ENCODE peak calls at places on chromosomes 2 and 18, in eight cellular contexts. I is SK-N-SH, Z is GM12892, Q is endothelial cell of umbilical vein, K is HepG2, H is prostate gland, O is transverse colon, P is breast epithelium. D is an unnamed sample.

GRCh38 chr2:9333591-9334171 is 89.6 kb downstream of the ITGB1BP1 start:
- DNase-seq in Q (peak; percentile 84), Z (no peak), I (peak; percentile 70), H (peak; percentile 72), O (peak; percentile 72), P (peak; percentile 67), K (peak; percentile 84), D (peak; percentile 35)

GRCh38 chr2:109497911-109498870 is 115.6 kb downstream of the SEPTIN10 start:
- DNase-seq in Z (no peak), P (no peak), I (no peak), H (no peak), O (no peak), K (no peak), Q (peak; percentile 33), D (no peak)

GRCh38 chr2:198098918-198099317 is 294.5 kb downstream of the PLCL1 start:
- DNase-seq in Z (no peak), H (no peak), K (no peak), P (no peak), O (no peak), Q (no peak), I (peak; percentile 15), D (no peak)

GRCh38 chr2:2933421-2933820 is 444.2 kb downstream of the EIPR1 start:
- DNase-seq in K (no peak), I (peak; percentile 74), Q (no peak), P (no peak), O (no peak), Z (no peak), H (no peak), D (no peak)

GRCh38 chr2:69514836-69515235 is 77.6 kb upstream of the NFU1 start:
- DNase-seq in P (no peak), I (no peak), O (no peak), K (no peak), H (no peak), Q (peak; percentile 19), Z (no peak), D (no peak)

GRCh38 chr2:174059875-174060226 is 94.7 kb upstream of the SP3 start:
- DNase-seq in I (no peak), P (no peak), Q (no peak), K (no peak), Z (no peak), H (no peak), O (no peak), D (no peak)

GRCh38 chr2:130986890-130987493 is 106.3 kb downstream of the FAM168B start:
- DNase-seq in P (no peak), H (no peak), Q (no peak), K (no peak), I (no peak), Z (no peak), O (no peak), D (no peak)

GRCh38 chr18:76139844-76140243 is 355.2 kb downstream of the ZNF516 start:
- DNase-seq in H (no peak), O (no peak), I (no peak), Z (no peak), P (no peak), K (no peak), Q (no peak), D (no peak)

GRCh38 chr2:70668432-70668831 is 99.6 kb downstream of the ADD2 start:
- DNase-seq in P (no peak), Z (no peak), I (no peak), K (no peak), O (no peak), H (no peak), Q (no peak), D (no peak)

DNA sequence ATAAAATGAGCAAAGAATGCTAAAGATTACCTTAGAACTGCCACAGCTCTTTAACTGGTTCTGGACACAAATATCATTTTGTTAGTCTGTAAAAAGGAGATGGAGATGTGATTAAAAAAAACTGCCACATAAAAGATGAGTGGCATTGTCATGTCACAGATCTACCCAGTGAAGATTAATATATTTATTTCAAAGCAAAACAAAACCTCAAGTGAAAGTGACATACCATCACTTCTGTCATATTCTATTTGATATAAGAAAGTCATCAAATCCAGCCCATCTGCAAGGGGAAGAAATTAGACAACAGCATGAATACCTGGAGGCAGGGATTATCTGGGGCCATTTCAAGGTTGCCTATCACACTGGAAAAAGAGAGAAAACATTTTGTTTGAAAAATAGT is 417.6 kb upstream of the LRRTM4 start:
- DNase-seq in K (no peak), I (no peak), Q (no peak), H (no peak), P (no peak), O (no peak), Z (no peak), D (no peak)
- TF ChIP-seq POLR2AphosphoS5 in K (no peak), I (no peak), Q (no peak), H (no peak), P (no peak), O (no peak), Z (no peak), D (no peak)

GRCh38 chr2:215874418-215874817 is 138.9 kb downstream of the MREG start:
- DNase-seq in I (no peak), Q (no peak), O (no peak), H (no peak), Z (no peak), K (no peak), P (no peak), D (no peak)

GRCh38 chr2:215868886-215869285 is 144.5 kb downstream of the MREG start:
- DNase-seq in P (no peak), Q (peak; percentile 63), O (no peak), H (no peak), Z (no peak), I (no peak), K (no peak), D (no peak)

GRCh38 chr2:215870986-215871385 is 142.4 kb downstream of the MREG start:
- DNase-seq in K (peak; percentile 34), I (peak; percentile 24), O (no peak), Z (no peak), H (no peak), Q (no peak), P (no peak), D (no peak)

GRCh38 chr2:215866594-215866993 is 146.8 kb downstream of the MREG start:
- DNase-seq in H (no peak), P (no peak), I (no peak), O (no peak), Z (no peak), Q (no peak), K (no peak), D (no peak)

GRCh38 chr2:215870088-215870490 is 143.3 kb downstream of the MREG start:
- DNase-seq in Z (no peak), P (no peak), I (no peak), K (no peak), O (no peak), Q (no peak), H (no peak), D (no peak)
- TF ChIP-seq POLR2AphosphoS5 in Z (no peak), P (no peak), I (no peak), K (no peak), O (peak; percentile 26), Q (no peak), H (no peak), D (no peak)

DNA sequence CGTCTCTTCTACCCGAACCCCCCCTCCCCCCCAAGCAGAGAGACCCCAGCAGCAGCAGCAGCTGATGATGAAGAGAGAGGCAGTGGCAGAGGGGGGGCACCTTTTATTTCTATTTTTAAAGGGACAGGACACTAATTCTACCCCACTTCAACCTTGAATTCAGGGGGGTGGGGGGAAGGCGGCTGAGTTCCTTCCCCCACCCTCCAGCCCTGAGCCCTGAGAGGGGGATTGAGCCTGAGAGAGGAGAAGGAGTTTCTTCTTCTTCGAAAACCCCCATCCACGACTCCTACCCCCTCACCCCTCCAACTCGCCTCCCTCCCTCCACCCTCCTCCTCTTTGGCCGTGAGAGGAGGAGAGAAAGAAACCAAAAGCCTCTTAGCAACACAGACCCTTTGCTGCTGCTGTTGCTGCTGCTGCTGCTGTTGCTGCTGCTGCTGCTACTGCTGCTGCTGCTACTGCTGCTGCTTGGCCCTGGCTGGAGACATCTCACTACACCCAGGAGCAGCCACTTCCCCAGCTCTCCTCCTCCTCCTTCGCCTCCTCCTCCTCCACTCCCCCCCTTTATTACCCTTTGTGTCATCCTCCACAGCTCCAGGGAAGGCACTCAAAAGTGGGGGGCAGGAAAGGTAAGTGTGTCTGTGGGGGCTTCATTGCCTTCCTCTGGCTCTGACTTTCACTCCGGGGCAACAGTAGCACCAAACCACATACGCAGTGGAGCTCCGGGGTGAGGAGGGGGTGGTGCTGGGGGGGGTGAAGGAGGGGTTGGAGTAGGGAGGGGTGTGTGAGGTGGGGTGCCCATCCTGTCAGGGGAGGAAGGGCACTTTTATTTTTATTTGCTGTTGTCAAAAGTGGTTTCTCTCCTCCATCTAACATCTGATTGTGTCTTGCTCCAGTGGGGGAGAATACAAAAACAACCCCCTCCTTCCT is at the start of gene MBD5:
- DNase-seq in I (peak; percentile 26), P (peak; percentile 51), Q (peak; percentile 67), Z (peak; percentile 11), O (peak; percentile 46), H (peak; percentile 14), K (peak; percentile 35), D (peak; percentile 21)
- TF ChIP-seq POLR2AphosphoS5 in I (no peak), P (no peak), Q (no peak), Z (no peak), O (no peak), H (no peak), K (no peak), D (no peak)

GRCh38 chr2:39225564-39225963 is 18.2 kb downstream of the CDKL4 start:
- DNase-seq in K (no peak), P (no peak), Z (no peak), H (no peak), Q (no peak), I (no peak), O (no peak), D (no peak)

GRCh38 chr2:39227628-39228412 is 15.9 kb downstream of the CDKL4 start:
- DNase-seq in H (peak; percentile 85), Q (peak; percentile 81), I (peak; percentile 81), P (peak; percentile 75), Z (peak; percentile 31), K (peak; percentile 73), O (peak; percentile 84), D (peak; percentile 40)

GRCh38 chr2:39223909-39224308 is 19.9 kb downstream of the CDKL4 start:
- DNase-seq in K (no peak), P (no peak), H (no peak), Q (no peak), Z (no peak), I (no peak), O (no peak), D (no peak)

GRCh38 chr2:39232141-39232540 is 11.6 kb downstream of the CDKL4 start:
- DNase-seq in Q (no peak), H (no peak), I (no peak), K (no peak), O (no peak), Z (no peak), P (no peak), D (no peak)

DNA sequence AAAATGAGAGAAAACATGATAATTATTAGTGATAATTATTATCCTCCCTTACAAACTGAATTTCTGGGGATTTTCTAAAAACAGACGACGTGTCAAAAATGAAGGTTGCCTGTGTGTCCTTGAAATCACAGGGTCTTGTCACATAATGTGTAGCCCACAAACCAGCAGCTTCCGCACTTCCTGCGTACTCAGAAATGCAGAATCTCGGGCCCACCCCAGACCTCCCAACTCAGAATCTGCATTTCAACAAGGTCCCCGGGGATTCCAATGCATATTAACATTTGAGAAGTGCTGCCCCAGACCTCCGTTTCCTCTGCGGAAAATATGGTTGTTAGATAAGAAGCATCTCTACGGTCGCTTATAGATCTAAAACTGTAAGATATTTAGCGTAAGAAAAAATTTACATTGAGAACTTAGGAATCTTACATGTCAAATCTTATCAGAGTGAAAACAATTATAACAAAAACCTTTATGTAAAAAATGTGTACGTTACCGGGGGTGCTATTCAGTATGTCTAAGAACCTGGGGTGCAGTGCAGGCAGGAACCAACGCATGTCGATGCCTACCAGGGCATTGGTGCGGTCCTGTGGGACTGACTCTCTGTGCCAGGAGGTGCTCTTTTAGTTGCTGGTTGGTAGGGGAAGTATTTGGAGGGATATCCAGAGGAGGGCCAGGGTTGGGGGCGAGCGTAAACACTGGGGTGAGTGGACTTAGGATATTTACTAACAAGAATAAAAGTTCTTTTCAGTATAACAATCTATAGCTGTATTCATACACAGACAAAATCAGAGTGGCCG is 15.2 kb downstream of the CDKL4 start:
- DNase-seq in O (no peak), K (peak; percentile 34), P (no peak), H (no peak), I (no peak), Z (no peak), Q (no peak), D (peak; percentile 16)
- TF ChIP-seq POLR2AphosphoS5 in O (no peak), K (no peak), P (no peak), H (no peak), I (no peak), Z (no peak), Q (no peak), D (no peak)

D was measured in HL-60.